ENCODE peak calls at places on chromosomes 2 and 18, in ten cellular contexts. One of them, this sample, is unnamed.

GRCh38 chr2:232073031-232073430 is 111.5 kb downstream of the DIS3L2 start:
- DNase-seq in effector memory CD8-positive, alpha-beta T cell: no peak
- DNase-seq in COLO829: no peak
- DNase-seq in activated CD4-positive, alpha-beta T cell treated with anti-CD3 and anti-CD28 coated beads, Interleukin-2, amount 10 ng/mL, durations not matched to agents 7 days and 5 days: no peak
- DNase-seq in stimulated activated CD8-positive, alpha-beta memory T cell treated with anti-CD3 and anti-CD28 coated beads, Interleukin-12 subunit alpha, Interleukin-12 subunit beta, amount 100 ng/mL, for 4 hours: no peak
- DNase-seq in stimulated activated CD4-positive, alpha-beta T cell treated with anti-CD3 and anti-CD28 coated beads, Interleukin-2, amount 100 ng/mL, for 48 hours: no peak
- DNase-seq in HT-29: no peak
- DNase-seq in endodermal cell: no peak
- DNase-seq in NCI-H774: no peak
- DNase-seq in astrocyte of the cerebellum: no peak
- DNase-seq in this sample: no peak

GRCh38 chr2:167862787-167863186 is 384.6 kb downstream of the STK39 start:
- DNase-seq in effector memory CD8-positive, alpha-beta T cell: no peak
- DNase-seq in COLO829: peak
- DNase-seq in activated CD4-positive, alpha-beta T cell treated with anti-CD3 and anti-CD28 coated beads, Interleukin-2, amount 10 ng/mL, durations not matched to agents 7 days and 5 days: no peak
- DNase-seq in stimulated activated CD8-positive, alpha-beta memory T cell treated with anti-CD3 and anti-CD28 coated beads, Interleukin-12 subunit alpha, Interleukin-12 subunit beta, amount 100 ng/mL, for 4 hours: no peak
- DNase-seq in stimulated activated CD4-positive, alpha-beta T cell treated with anti-CD3 and anti-CD28 coated beads, Interleukin-2, amount 100 ng/mL, for 48 hours: no peak
- DNase-seq in HT-29: no peak
- DNase-seq in endodermal cell: no peak
- DNase-seq in NCI-H774: no peak
- DNase-seq in astrocyte of the cerebellum: peak
- DNase-seq in this sample: no peak

GRCh38 chr2:113141451-113141850 is 14.1 kb downstream of the IL1RN start:
- DNase-seq in effector memory CD8-positive, alpha-beta T cell: no peak
- DNase-seq in COLO829: no peak
- DNase-seq in activated CD4-positive, alpha-beta T cell treated with anti-CD3 and anti-CD28 coated beads, Interleukin-2, amount 10 ng/mL, durations not matched to agents 7 days and 5 days: no peak
- DNase-seq in stimulated activated CD8-positive, alpha-beta memory T cell treated with anti-CD3 and anti-CD28 coated beads, Interleukin-12 subunit alpha, Interleukin-12 subunit beta, amount 100 ng/mL, for 4 hours: no peak
- DNase-seq in stimulated activated CD4-positive, alpha-beta T cell treated with anti-CD3 and anti-CD28 coated beads, Interleukin-2, amount 100 ng/mL, for 48 hours: no peak
- DNase-seq in HT-29: no peak
- DNase-seq in endodermal cell: no peak
- DNase-seq in NCI-H774: no peak
- DNase-seq in astrocyte of the cerebellum: no peak
- DNase-seq in this sample: no peak

GRCh38 chr2:97742381-97742847 is 29.0 kb downstream of the ZAP70 start:
- DNase-seq in effector memory CD8-positive, alpha-beta T cell: peak
- DNase-seq in COLO829: no peak
- DNase-seq in activated CD4-positive, alpha-beta T cell treated with anti-CD3 and anti-CD28 coated beads, Interleukin-2, amount 10 ng/mL, durations not matched to agents 7 days and 5 days: peak
- DNase-seq in stimulated activated CD8-positive, alpha-beta memory T cell treated with anti-CD3 and anti-CD28 coated beads, Interleukin-12 subunit alpha, Interleukin-12 subunit beta, amount 100 ng/mL, for 4 hours: peak
- DNase-seq in stimulated activated CD4-positive, alpha-beta T cell treated with anti-CD3 and anti-CD28 coated beads, Interleukin-2, amount 100 ng/mL, for 48 hours: no peak
- DNase-seq in HT-29: no peak
- DNase-seq in endodermal cell: no peak
- DNase-seq in NCI-H774: no peak
- DNase-seq in astrocyte of the cerebellum: no peak
- DNase-seq in this sample: no peak

GRCh38 chr2:167651406-167652151 is 595.8 kb downstream of the STK39 start:
- DNase-seq in effector memory CD8-positive, alpha-beta T cell: no peak
- DNase-seq in COLO829: peak
- DNase-seq in activated CD4-positive, alpha-beta T cell treated with anti-CD3 and anti-CD28 coated beads, Interleukin-2, amount 10 ng/mL, durations not matched to agents 7 days and 5 days: no peak
- DNase-seq in stimulated activated CD8-positive, alpha-beta memory T cell treated with anti-CD3 and anti-CD28 coated beads, Interleukin-12 subunit alpha, Interleukin-12 subunit beta, amount 100 ng/mL, for 4 hours: no peak
- DNase-seq in stimulated activated CD4-positive, alpha-beta T cell treated with anti-CD3 and anti-CD28 coated beads, Interleukin-2, amount 100 ng/mL, for 48 hours: no peak
- DNase-seq in HT-29: no peak
- DNase-seq in endodermal cell: no peak
- DNase-seq in NCI-H774: no peak
- DNase-seq in astrocyte of the cerebellum: no peak
- DNase-seq in this sample: no peak

GRCh38 chr18:48732767-48733424 is 194.1 kb downstream of the CTIF start:
- DNase-seq in effector memory CD8-positive, alpha-beta T cell: no peak
- DNase-seq in COLO829: no peak
- DNase-seq in activated CD4-positive, alpha-beta T cell treated with anti-CD3 and anti-CD28 coated beads, Interleukin-2, amount 10 ng/mL, durations not matched to agents 7 days and 5 days: no peak
- DNase-seq in stimulated activated CD8-positive, alpha-beta memory T cell treated with anti-CD3 and anti-CD28 coated beads, Interleukin-12 subunit alpha, Interleukin-12 subunit beta, amount 100 ng/mL, for 4 hours: no peak
- DNase-seq in stimulated activated CD4-positive, alpha-beta T cell treated with anti-CD3 and anti-CD28 coated beads, Interleukin-2, amount 100 ng/mL, for 48 hours: no peak
- DNase-seq in HT-29: no peak
- DNase-seq in endodermal cell: no peak
- DNase-seq in NCI-H774: no peak
- DNase-seq in astrocyte of the cerebellum: no peak
- DNase-seq in this sample: no peak

GRCh38 chr2:101463885-101464653 is 10.8 kb downstream of the RFX8 start:
- DNase-seq in effector memory CD8-positive, alpha-beta T cell: no peak
- DNase-seq in COLO829: peak
- DNase-seq in activated CD4-positive, alpha-beta T cell treated with anti-CD3 and anti-CD28 coated beads, Interleukin-2, amount 10 ng/mL, durations not matched to agents 7 days and 5 days: no peak
- DNase-seq in stimulated activated CD8-positive, alpha-beta memory T cell treated with anti-CD3 and anti-CD28 coated beads, Interleukin-12 subunit alpha, Interleukin-12 subunit beta, amount 100 ng/mL, for 4 hours: no peak
- DNase-seq in stimulated activated CD4-positive, alpha-beta T cell treated with anti-CD3 and anti-CD28 coated beads, Interleukin-2, amount 100 ng/mL, for 48 hours: no peak
- DNase-seq in HT-29: no peak
- DNase-seq in endodermal cell: no peak
- DNase-seq in NCI-H774: no peak
- DNase-seq in astrocyte of the cerebellum: peak
- DNase-seq in this sample: no peak

GRCh38 chr18:26227051-26227672 is 917 bp downstream of the TAF4B start:
- DNase-seq in effector memory CD8-positive, alpha-beta T cell: no peak
- DNase-seq in COLO829: no peak
- DNase-seq in activated CD4-positive, alpha-beta T cell treated with anti-CD3 and anti-CD28 coated beads, Interleukin-2, amount 10 ng/mL, durations not matched to agents 7 days and 5 days: no peak
- DNase-seq in stimulated activated CD8-positive, alpha-beta memory T cell treated with anti-CD3 and anti-CD28 coated beads, Interleukin-12 subunit alpha, Interleukin-12 subunit beta, amount 100 ng/mL, for 4 hours: no peak
- DNase-seq in stimulated activated CD4-positive, alpha-beta T cell treated with anti-CD3 and anti-CD28 coated beads, Interleukin-2, amount 100 ng/mL, for 48 hours: no peak
- DNase-seq in HT-29: peak
- DNase-seq in endodermal cell: no peak
- DNase-seq in NCI-H774: no peak
- DNase-seq in astrocyte of the cerebellum: no peak
- DNase-seq in this sample: no peak

GRCh38 chr2:162579986-162580385 is 236.1 kb downstream of the GCA start:
- DNase-seq in effector memory CD8-positive, alpha-beta T cell: no peak
- DNase-seq in COLO829: no peak
- DNase-seq in activated CD4-positive, alpha-beta T cell treated with anti-CD3 and anti-CD28 coated beads, Interleukin-2, amount 10 ng/mL, durations not matched to agents 7 days and 5 days: no peak
- DNase-seq in stimulated activated CD8-positive, alpha-beta memory T cell treated with anti-CD3 and anti-CD28 coated beads, Interleukin-12 subunit alpha, Interleukin-12 subunit beta, amount 100 ng/mL, for 4 hours: no peak
- DNase-seq in stimulated activated CD4-positive, alpha-beta T cell treated with anti-CD3 and anti-CD28 coated beads, Interleukin-2, amount 100 ng/mL, for 48 hours: no peak
- DNase-seq in HT-29: no peak
- DNase-seq in endodermal cell: no peak
- DNase-seq in NCI-H774: no peak
- DNase-seq in astrocyte of the cerebellum: no peak
- DNase-seq in this sample: no peak

GRCh38 chr2:100957971-100958653 is 44.0 kb upstream of the RPL31 start:
- DNase-seq in effector memory CD8-positive, alpha-beta T cell: no peak
- DNase-seq in COLO829: no peak
- DNase-seq in activated CD4-positive, alpha-beta T cell treated with anti-CD3 and anti-CD28 coated beads, Interleukin-2, amount 10 ng/mL, durations not matched to agents 7 days and 5 days: no peak
- DNase-seq in stimulated activated CD8-positive, alpha-beta memory T cell treated with anti-CD3 and anti-CD28 coated beads, Interleukin-12 subunit alpha, Interleukin-12 subunit beta, amount 100 ng/mL, for 4 hours: no peak
- DNase-seq in stimulated activated CD4-positive, alpha-beta T cell treated with anti-CD3 and anti-CD28 coated beads, Interleukin-2, amount 100 ng/mL, for 48 hours: no peak
- DNase-seq in HT-29: peak
- DNase-seq in endodermal cell: no peak
- DNase-seq in NCI-H774: no peak
- DNase-seq in astrocyte of the cerebellum: peak
- DNase-seq in this sample: no peak

GRCh38 chr2:75098856-75099255 is 100.5 kb downstream of the TACR1 start:
- DNase-seq in effector memory CD8-positive, alpha-beta T cell: no peak
- DNase-seq in COLO829: peak
- DNase-seq in activated CD4-positive, alpha-beta T cell treated with anti-CD3 and anti-CD28 coated beads, Interleukin-2, amount 10 ng/mL, durations not matched to agents 7 days and 5 days: no peak
- DNase-seq in stimulated activated CD8-positive, alpha-beta memory T cell treated with anti-CD3 and anti-CD28 coated beads, Interleukin-12 subunit alpha, Interleukin-12 subunit beta, amount 100 ng/mL, for 4 hours: no peak
- DNase-seq in stimulated activated CD4-positive, alpha-beta T cell treated with anti-CD3 and anti-CD28 coated beads, Interleukin-2, amount 100 ng/mL, for 48 hours: no peak
- DNase-seq in HT-29: peak
- DNase-seq in endodermal cell: peak
- DNase-seq in NCI-H774: no peak
- DNase-seq in astrocyte of the cerebellum: peak
- DNase-seq in this sample: no peak

GRCh38 chr2:105582952-105583660 is 161.6 kb upstream of the NCK2 start:
- DNase-seq in effector memory CD8-positive, alpha-beta T cell: no peak
- DNase-seq in COLO829: no peak
- DNase-seq in activated CD4-positive, alpha-beta T cell treated with anti-CD3 and anti-CD28 coated beads, Interleukin-2, amount 10 ng/mL, durations not matched to agents 7 days and 5 days: no peak
- DNase-seq in stimulated activated CD8-positive, alpha-beta memory T cell treated with anti-CD3 and anti-CD28 coated beads, Interleukin-12 subunit alpha, Interleukin-12 subunit beta, amount 100 ng/mL, for 4 hours: no peak
- DNase-seq in stimulated activated CD4-positive, alpha-beta T cell treated with anti-CD3 and anti-CD28 coated beads, Interleukin-2, amount 100 ng/mL, for 48 hours: no peak
- DNase-seq in HT-29: peak
- DNase-seq in endodermal cell: no peak
- DNase-seq in NCI-H774: no peak
- DNase-seq in astrocyte of the cerebellum: no peak
- DNase-seq in this sample: no peak

GRCh38 chr2:234495076-234495800 is 1.6 kb downstream of the ARL4C start:
- DNase-seq in effector memory CD8-positive, alpha-beta T cell: no peak
- DNase-seq in COLO829: no peak
- DNase-seq in activated CD4-positive, alpha-beta T cell treated with anti-CD3 and anti-CD28 coated beads, Interleukin-2, amount 10 ng/mL, durations not matched to agents 7 days and 5 days: peak
- DNase-seq in stimulated activated CD8-positive, alpha-beta memory T cell treated with anti-CD3 and anti-CD28 coated beads, Interleukin-12 subunit alpha, Interleukin-12 subunit beta, amount 100 ng/mL, for 4 hours: no peak
- DNase-seq in stimulated activated CD4-positive, alpha-beta T cell treated with anti-CD3 and anti-CD28 coated beads, Interleukin-2, amount 100 ng/mL, for 48 hours: no peak
- DNase-seq in HT-29: no peak
- DNase-seq in endodermal cell: peak
- DNase-seq in NCI-H774: no peak
- DNase-seq in astrocyte of the cerebellum: no peak
- DNase-seq in this sample: no peak

GRCh38 chr2:239662413-239663120 is 261.7 kb upstream of the HDAC4 start:
- DNase-seq in effector memory CD8-positive, alpha-beta T cell: no peak
- DNase-seq in COLO829: no peak
- DNase-seq in activated CD4-positive, alpha-beta T cell treated with anti-CD3 and anti-CD28 coated beads, Interleukin-2, amount 10 ng/mL, durations not matched to agents 7 days and 5 days: no peak
- DNase-seq in stimulated activated CD8-positive, alpha-beta memory T cell treated with anti-CD3 and anti-CD28 coated beads, Interleukin-12 subunit alpha, Interleukin-12 subunit beta, amount 100 ng/mL, for 4 hours: no peak
- DNase-seq in stimulated activated CD4-positive, alpha-beta T cell treated with anti-CD3 and anti-CD28 coated beads, Interleukin-2, amount 100 ng/mL, for 48 hours: no peak
- DNase-seq in HT-29: no peak
- DNase-seq in endodermal cell: no peak
- DNase-seq in NCI-H774: no peak
- DNase-seq in astrocyte of the cerebellum: no peak
- DNase-seq in this sample: no peak

GRCh38 chr2:60925994-60926750 is 44.8 kb downstream of the REL start:
- DNase-seq in effector memory CD8-positive, alpha-beta T cell: no peak
- DNase-seq in COLO829: no peak
- DNase-seq in activated CD4-positive, alpha-beta T cell treated with anti-CD3 and anti-CD28 coated beads, Interleukin-2, amount 10 ng/mL, durations not matched to agents 7 days and 5 days: no peak
- DNase-seq in stimulated activated CD8-positive, alpha-beta memory T cell treated with anti-CD3 and anti-CD28 coated beads, Interleukin-12 subunit alpha, Interleukin-12 subunit beta, amount 100 ng/mL, for 4 hours: no peak
- DNase-seq in stimulated activated CD4-positive, alpha-beta T cell treated with anti-CD3 and anti-CD28 coated beads, Interleukin-2, amount 100 ng/mL, for 48 hours: no peak
- DNase-seq in HT-29: peak
- DNase-seq in endodermal cell: no peak
- DNase-seq in NCI-H774: peak
- DNase-seq in astrocyte of the cerebellum: no peak
- DNase-seq in this sample: no peak

GRCh38 chr18:9422816-9423519 is 52.3 kb upstream of the RALBP1 start:
- DNase-seq in effector memory CD8-positive, alpha-beta T cell: no peak
- DNase-seq in COLO829: no peak
- DNase-seq in activated CD4-positive, alpha-beta T cell treated with anti-CD3 and anti-CD28 coated beads, Interleukin-2, amount 10 ng/mL, durations not matched to agents 7 days and 5 days: no peak
- DNase-seq in stimulated activated CD8-positive, alpha-beta memory T cell treated with anti-CD3 and anti-CD28 coated beads, Interleukin-12 subunit alpha, Interleukin-12 subunit beta, amount 100 ng/mL, for 4 hours: no peak
- DNase-seq in stimulated activated CD4-positive, alpha-beta T cell treated with anti-CD3 and anti-CD28 coated beads, Interleukin-2, amount 100 ng/mL, for 48 hours: no peak
- DNase-seq in HT-29: peak
- DNase-seq in endodermal cell: no peak
- DNase-seq in NCI-H774: no peak
- DNase-seq in astrocyte of the cerebellum: no peak
- DNase-seq in this sample: no peak

GRCh38 chr2:219545610-219546352 is 2.0 kb downstream of the TMEM198 start:
- DNase-seq in effector memory CD8-positive, alpha-beta T cell: no peak
- DNase-seq in COLO829: no peak
- DNase-seq in activated CD4-positive, alpha-beta T cell treated with anti-CD3 and anti-CD28 coated beads, Interleukin-2, amount 10 ng/mL, durations not matched to agents 7 days and 5 days: no peak
- DNase-seq in stimulated activated CD8-positive, alpha-beta memory T cell treated with anti-CD3 and anti-CD28 coated beads, Interleukin-12 subunit alpha, Interleukin-12 subunit beta, amount 100 ng/mL, for 4 hours: no peak
- DNase-seq in stimulated activated CD4-positive, alpha-beta T cell treated with anti-CD3 and anti-CD28 coated beads, Interleukin-2, amount 100 ng/mL, for 48 hours: no peak
- DNase-seq in HT-29: no peak
- DNase-seq in endodermal cell: no peak
- DNase-seq in NCI-H774: no peak
- DNase-seq in astrocyte of the cerebellum: no peak
- DNase-seq in this sample: no peak

GRCh38 chr2:241356871-241357260 is 781 bp downstream of the FARP2 start:
- DNase-seq in effector memory CD8-positive, alpha-beta T cell: no peak
- DNase-seq in COLO829: no peak
- DNase-seq in activated CD4-positive, alpha-beta T cell treated with anti-CD3 and anti-CD28 coated beads, Interleukin-2, amount 10 ng/mL, durations not matched to agents 7 days and 5 days: no peak
- DNase-seq in stimulated activated CD8-positive, alpha-beta memory T cell treated with anti-CD3 and anti-CD28 coated beads, Interleukin-12 subunit alpha, Interleukin-12 subunit beta, amount 100 ng/mL, for 4 hours: no peak
- DNase-seq in stimulated activated CD4-positive, alpha-beta T cell treated with anti-CD3 and anti-CD28 coated beads, Interleukin-2, amount 100 ng/mL, for 48 hours: no peak
- DNase-seq in HT-29: peak
- DNase-seq in endodermal cell: no peak
- DNase-seq in NCI-H774: no peak
- DNase-seq in astrocyte of the cerebellum: no peak
- DNase-seq in this sample: no peak

GRCh38 chr18:46719388-46719787 is 37.5 kb downstream of the ST8SIA5 start:
- DNase-seq in effector memory CD8-positive, alpha-beta T cell: no peak
- DNase-seq in COLO829: no peak
- DNase-seq in activated CD4-positive, alpha-beta T cell treated with anti-CD3 and anti-CD28 coated beads, Interleukin-2, amount 10 ng/mL, durations not matched to agents 7 days and 5 days: no peak
- DNase-seq in stimulated activated CD8-positive, alpha-beta memory T cell treated with anti-CD3 and anti-CD28 coated beads, Interleukin-12 subunit alpha, Interleukin-12 subunit beta, amount 100 ng/mL, for 4 hours: no peak
- DNase-seq in stimulated activated CD4-positive, alpha-beta T cell treated with anti-CD3 and anti-CD28 coated beads, Interleukin-2, amount 100 ng/mL, for 48 hours: no peak
- DNase-seq in HT-29: no peak
- DNase-seq in endodermal cell: peak
- DNase-seq in NCI-H774: no peak
- DNase-seq in astrocyte of the cerebellum: no peak
- DNase-seq in this sample: no peak

GRCh38 chr18:33440011-33440383 is 524 bp downstream of the CCDC178 start:
- DNase-seq in effector memory CD8-positive, alpha-beta T cell: no peak
- DNase-seq in COLO829: no peak
- DNase-seq in activated CD4-positive, alpha-beta T cell treated with anti-CD3 and anti-CD28 coated beads, Interleukin-2, amount 10 ng/mL, durations not matched to agents 7 days and 5 days: no peak
- DNase-seq in stimulated activated CD8-positive, alpha-beta memory T cell treated with anti-CD3 and anti-CD28 coated beads, Interleukin-12 subunit alpha, Interleukin-12 subunit beta, amount 100 ng/mL, for 4 hours: no peak
- DNase-seq in stimulated activated CD4-positive, alpha-beta T cell treated with anti-CD3 and anti-CD28 coated beads, Interleukin-2, amount 100 ng/mL, for 48 hours: no peak
- DNase-seq in HT-29: no peak
- DNase-seq in endodermal cell: peak
- DNase-seq in NCI-H774: peak
- DNase-seq in astrocyte of the cerebellum: peak
- DNase-seq in this sample: no peak

GRCh38 chr2:133591164-133591563 is 22.9 kb upstream of the NCKAP5 start:
- DNase-seq in effector memory CD8-positive, alpha-beta T cell: no peak
- DNase-seq in COLO829: no peak
- DNase-seq in activated CD4-positive, alpha-beta T cell treated with anti-CD3 and anti-CD28 coated beads, Interleukin-2, amount 10 ng/mL, durations not matched to agents 7 days and 5 days: no peak
- DNase-seq in stimulated activated CD8-positive, alpha-beta memory T cell treated with anti-CD3 and anti-CD28 coated beads, Interleukin-12 subunit alpha, Interleukin-12 subunit beta, amount 100 ng/mL, for 4 hours: no peak
- DNase-seq in stimulated activated CD4-positive, alpha-beta T cell treated with anti-CD3 and anti-CD28 coated beads, Interleukin-2, amount 100 ng/mL, for 48 hours: no peak
- DNase-seq in HT-29: no peak
- DNase-seq in endodermal cell: no peak
- DNase-seq in NCI-H774: peak
- DNase-seq in astrocyte of the cerebellum: peak
- DNase-seq in this sample: no peak

GRCh38 chr18:74252032-74252380 is 39.8 kb downstream of the CYB5A start:
- DNase-seq in effector memory CD8-positive, alpha-beta T cell: no peak
- DNase-seq in COLO829: no peak
- DNase-seq in activated CD4-positive, alpha-beta T cell treated with anti-CD3 and anti-CD28 coated beads, Interleukin-2, amount 10 ng/mL, durations not matched to agents 7 days and 5 days: no peak
- DNase-seq in stimulated activated CD8-positive, alpha-beta memory T cell treated with anti-CD3 and anti-CD28 coated beads, Interleukin-12 subunit alpha, Interleukin-12 subunit beta, amount 100 ng/mL, for 4 hours: no peak
- DNase-seq in stimulated activated CD4-positive, alpha-beta T cell treated with anti-CD3 and anti-CD28 coated beads, Interleukin-2, amount 100 ng/mL, for 48 hours: no peak
- DNase-seq in HT-29: peak
- DNase-seq in endodermal cell: no peak
- DNase-seq in NCI-H774: no peak
- DNase-seq in astrocyte of the cerebellum: no peak
- DNase-seq in this sample: no peak

GRCh38 chr2:162885281-162886070 is 46.9 kb upstream of the KCNH7 start:
- DNase-seq in effector memory CD8-positive, alpha-beta T cell: no peak
- DNase-seq in COLO829: no peak
- DNase-seq in activated CD4-positive, alpha-beta T cell treated with anti-CD3 and anti-CD28 coated beads, Interleukin-2, amount 10 ng/mL, durations not matched to agents 7 days and 5 days: no peak
- DNase-seq in stimulated activated CD8-positive, alpha-beta memory T cell treated with anti-CD3 and anti-CD28 coated beads, Interleukin-12 subunit alpha, Interleukin-12 subunit beta, amount 100 ng/mL, for 4 hours: no peak
- DNase-seq in stimulated activated CD4-positive, alpha-beta T cell treated with anti-CD3 and anti-CD28 coated beads, Interleukin-2, amount 100 ng/mL, for 48 hours: no peak
- DNase-seq in HT-29: no peak
- DNase-seq in endodermal cell: no peak
- DNase-seq in NCI-H774: no peak
- DNase-seq in astrocyte of the cerebellum: no peak
- DNase-seq in this sample: no peak

GRCh38 chr2:38709515-38710194 is 41.5 kb downstream of the SRSF7 start:
- DNase-seq in effector memory CD8-positive, alpha-beta T cell: peak
- DNase-seq in COLO829: no peak
- DNase-seq in activated CD4-positive, alpha-beta T cell treated with anti-CD3 and anti-CD28 coated beads, Interleukin-2, amount 10 ng/mL, durations not matched to agents 7 days and 5 days: peak
- DNase-seq in stimulated activated CD8-positive, alpha-beta memory T cell treated with anti-CD3 and anti-CD28 coated beads, Interleukin-12 subunit alpha, Interleukin-12 subunit beta, amount 100 ng/mL, for 4 hours: no peak
- DNase-seq in stimulated activated CD4-positive, alpha-beta T cell treated with anti-CD3 and anti-CD28 coated beads, Interleukin-2, amount 100 ng/mL, for 48 hours: no peak
- DNase-seq in HT-29: no peak
- DNase-seq in endodermal cell: no peak
- DNase-seq in NCI-H774: no peak
- DNase-seq in astrocyte of the cerebellum: no peak
- DNase-seq in this sample: no peak

GRCh38 chr2:86238354-86238753 is 39.1 kb downstream of the MRPL35 start:
- DNase-seq in effector memory CD8-positive, alpha-beta T cell: no peak
- DNase-seq in COLO829: no peak
- DNase-seq in activated CD4-positive, alpha-beta T cell treated with anti-CD3 and anti-CD28 coated beads, Interleukin-2, amount 10 ng/mL, durations not matched to agents 7 days and 5 days: peak
- DNase-seq in stimulated activated CD8-positive, alpha-beta memory T cell treated with anti-CD3 and anti-CD28 coated beads, Interleukin-12 subunit alpha, Interleukin-12 subunit beta, amount 100 ng/mL, for 4 hours: peak
- DNase-seq in stimulated activated CD4-positive, alpha-beta T cell treated with anti-CD3 and anti-CD28 coated beads, Interleukin-2, amount 100 ng/mL, for 48 hours: peak
- DNase-seq in HT-29: no peak
- DNase-seq in endodermal cell: no peak
- DNase-seq in NCI-H774: no peak
- DNase-seq in astrocyte of the cerebellum: no peak
- DNase-seq in this sample: no peak

GRCh38 chr2:145769053-145769716 is 1249.3 kb upstream of the ZEB2 start:
- DNase-seq in effector memory CD8-positive, alpha-beta T cell: no peak
- DNase-seq in COLO829: no peak
- DNase-seq in activated CD4-positive, alpha-beta T cell treated with anti-CD3 and anti-CD28 coated beads, Interleukin-2, amount 10 ng/mL, durations not matched to agents 7 days and 5 days: no peak
- DNase-seq in stimulated activated CD8-positive, alpha-beta memory T cell treated with anti-CD3 and anti-CD28 coated beads, Interleukin-12 subunit alpha, Interleukin-12 subunit beta, amount 100 ng/mL, for 4 hours: no peak
- DNase-seq in stimulated activated CD4-positive, alpha-beta T cell treated with anti-CD3 and anti-CD28 coated beads, Interleukin-2, amount 100 ng/mL, for 48 hours: no peak
- DNase-seq in HT-29: no peak
- DNase-seq in endodermal cell: no peak
- DNase-seq in NCI-H774: peak
- DNase-seq in astrocyte of the cerebellum: no peak
- DNase-seq in this sample: no peak

GRCh38 chr2:15126373-15126772 is 434.8 kb downstream of the NBAS start:
- DNase-seq in effector memory CD8-positive, alpha-beta T cell: no peak
- DNase-seq in COLO829: no peak
- DNase-seq in activated CD4-positive, alpha-beta T cell treated with anti-CD3 and anti-CD28 coated beads, Interleukin-2, amount 10 ng/mL, durations not matched to agents 7 days and 5 days: no peak
- DNase-seq in stimulated activated CD8-positive, alpha-beta memory T cell treated with anti-CD3 and anti-CD28 coated beads, Interleukin-12 subunit alpha, Interleukin-12 subunit beta, amount 100 ng/mL, for 4 hours: no peak
- DNase-seq in stimulated activated CD4-positive, alpha-beta T cell treated with anti-CD3 and anti-CD28 coated beads, Interleukin-2, amount 100 ng/mL, for 48 hours: no peak
- DNase-seq in HT-29: no peak
- DNase-seq in endodermal cell: no peak
- DNase-seq in NCI-H774: no peak
- DNase-seq in astrocyte of the cerebellum: no peak
- DNase-seq in this sample: no peak

GRCh38 chr2:114127372-114127771 is 237.5 kb downstream of the ACTR3 start:
- DNase-seq in effector memory CD8-positive, alpha-beta T cell: no peak
- DNase-seq in COLO829: no peak
- DNase-seq in activated CD4-positive, alpha-beta T cell treated with anti-CD3 and anti-CD28 coated beads, Interleukin-2, amount 10 ng/mL, durations not matched to agents 7 days and 5 days: no peak
- DNase-seq in stimulated activated CD8-positive, alpha-beta memory T cell treated with anti-CD3 and anti-CD28 coated beads, Interleukin-12 subunit alpha, Interleukin-12 subunit beta, amount 100 ng/mL, for 4 hours: no peak
- DNase-seq in stimulated activated CD4-positive, alpha-beta T cell treated with anti-CD3 and anti-CD28 coated beads, Interleukin-2, amount 100 ng/mL, for 48 hours: no peak
- DNase-seq in HT-29: no peak
- DNase-seq in endodermal cell: no peak
- DNase-seq in NCI-H774: no peak
- DNase-seq in astrocyte of the cerebellum: no peak
- DNase-seq in this sample: no peak

This sample was measured in GDM1.